ENCODE peak calls at places on chromosomes 7 and 10, in six cellular contexts. L is activated naive CD8-positive, alpha-beta T cell treated with anti-CD3 and anti-CD28 coated beads for 36 hours; Q is glutamatergic neuron; H is HepG2; O is hypothalamus; W is choroid plexus epithelial cell. K is an unnamed sample.

GRCh38 chr7:1922071-1922869 is 252.2 kb downstream of the ELFN1 start:
- DNase-seq in O (no peak), Q (no peak), H (no peak), L (peak), W (peak), K (no peak)

GRCh38 chr7:2402687-2403013 is 761 bp upstream of the CHST12 start:
- DNase-seq in L (no peak), Q (no peak), W (no peak), H (no peak), O (no peak), K (no peak)

GRCh38 chr7:34155225-34155908 is 250.0 kb downstream of the BMPER start:
- DNase-seq in O (no peak), H (no peak), W (peak), Q (no peak), L (no peak), K (no peak)

GRCh38 chr10:79259834-79260233 is 87.4 kb upstream of the PPIF start:
- DNase-seq in L (no peak), H (no peak), O (no peak), W (no peak), Q (no peak), K (no peak)

GRCh38 chr7:47912332-47912731 is 35.9 kb downstream of the PKD1L1 start:
- DNase-seq in W (no peak), O (no peak), Q (no peak), L (no peak), H (no peak), K (no peak)

GRCh38 chr10:80949785-80950184 is 412.1 kb downstream of the SH2D4B start:
- DNase-seq in W (no peak), Q (no peak), L (no peak), O (no peak), H (no peak), K (no peak)

GRCh38 chr10:72344932-72345331 is 9.8 kb downstream of the DNAJB12 start:
- DNase-seq in O (no peak), Q (no peak), L (no peak), H (no peak), W (no peak), K (no peak)

GRCh38 chr7:48301201-48301600 is 129.9 kb downstream of the ABCA13 start:
- DNase-seq in L (no peak), O (no peak), H (no peak), W (no peak), Q (no peak), K (no peak)

GRCh38 chr10:116215651-116216050 is 57.4 kb downstream of the GFRA1 start:
- DNase-seq in H (no peak), W (no peak), O (no peak), Q (no peak), L (no peak), K (no peak)

GRCh38 chr7:131878777-131879176 is 322.3 kb upstream of the PODXL start:
- DNase-seq in O (no peak), H (no peak), Q (no peak), L (no peak), W (no peak), K (no peak)

GRCh38 chr10:101064415-101065030 is 2.7 kb downstream of the KAZALD1 start:
- DNase-seq in H (no peak), Q (no peak), W (no peak), L (no peak), O (no peak), K (no peak)

GRCh38 chr10:59900044-59900727 is 6.2 kb downstream of the CCDC6 start:
- DNase-seq in W (no peak), H (no peak), O (no peak), Q (no peak), L (no peak), K (no peak)

GRCh38 chr7:19107392-19108147 is 9.9 kb downstream of the TWIST1 start:
- DNase-seq in L (no peak), O (no peak), Q (no peak), H (no peak), W (peak), K (no peak)

GRCh38 chr10:2895616-2896196 is 171.6 kb upstream of the PFKP start:
- DNase-seq in W (no peak), O (no peak), H (no peak), Q (no peak), L (no peak), K (no peak)

GRCh38 chr10:109977382-109977806 is 30.4 kb upstream of the ADD3 start:
- DNase-seq in L (no peak), H (peak), O (no peak), Q (no peak), W (no peak), K (no peak)

GRCh38 chr7:29328811-29329210 is 134.2 kb downstream of the CHN2 start:
- DNase-seq in W (peak), O (no peak), Q (no peak), L (no peak), H (no peak), K (no peak)

GRCh38 chr7:97118306-97118917 is 914 bp downstream of the SDHAF3 start:
- DNase-seq in Q (no peak), W (no peak), L (no peak), O (no peak), H (no peak), K (no peak)

GRCh38 chr7:26233902-26234511 is 32.5 kb downstream of the CBX3 start:
- DNase-seq in W (no peak), L (no peak), Q (no peak), O (no peak), H (no peak), K (no peak)

GRCh38 chr7:92735707-92736106 is 100.7 kb downstream of the CDK6 start:
- DNase-seq in O (no peak), L (no peak), H (no peak), W (no peak), Q (no peak), K (no peak)

GRCh38 chr7:129405527-129405926 is 28.7 kb upstream of the STRIP2 start:
- DNase-seq in O (no peak), L (no peak), H (no peak), W (no peak), Q (no peak), K (no peak)

GRCh38 chr7:157807510-157807909 is 470.7 kb downstream of the DNAJB6 start:
- DNase-seq in L (no peak), O (no peak), Q (no peak), W (peak), H (no peak), K (no peak)

GRCh38 chr10:105094048-105094447 is 453.0 kb downstream of the SORCS3 start:
- DNase-seq in O (no peak), L (no peak), H (no peak), Q (no peak), W (no peak), K (no peak)

GRCh38 chr10:29266641-29267040 is 22.2 kb upstream of the LYZL1 start:
- DNase-seq in W (peak), O (no peak), L (no peak), Q (peak), H (no peak), K (peak)

GRCh38 chr10:120017731-120018130 is 125.2 kb downstream of the SEC23IP start:
- DNase-seq in H (no peak), W (no peak), Q (no peak), L (no peak), O (no peak), K (no peak)

GRCh38 chr7:138481447-138482380 is 21.7 kb downstream of the TRIM24 start:
- DNase-seq in L (no peak), O (no peak), W (no peak), Q (no peak), H (no peak), K (no peak)

GRCh38 chr10:22369433-22370072 is 24.3 kb downstream of the SPAG6 start:
- DNase-seq in L (no peak), O (no peak), Q (no peak), H (no peak), W (peak), K (no peak)

GRCh38 chr10:132698761-132699391 is 87.1 kb downstream of the NKX6-2 start:
- DNase-seq in H (no peak), L (no peak), W (no peak), O (no peak), Q (no peak), K (no peak)

GRCh38 chr10:13865758-13866491 is 279.2 kb downstream of the PRPF18 start:
- DNase-seq in L (no peak), Q (no peak), H (no peak), O (no peak), W (peak), K (no peak)

GRCh38 chr10:50395279-50395678 is 144.0 kb upstream of the ASAH2 start:
- DNase-seq in H (peak), L (no peak), O (no peak), W (peak), Q (no peak), K (no peak)

K was measured in substantia nigra.